ENCODE peak calls at places on chromosomes 12 and 14, in eight cellular contexts. O, S, H, T, M, U, V and B are unnamed samples.

GRCh38 chr14:56514663-56515371 is 64.8 kb upstream of the TMEM260 start:
- DNase-seq in O (no peak), S (peak; percentile 45), H (no peak), T (no peak), M (no peak), U (no peak), V (no peak), B (no peak)

GRCh38 chr12:6222009-6222702 is 22.0 kb downstream of the CD9 start:
- DNase-seq in O (peak; percentile 79), S (no peak), H (no peak), T (peak; percentile 59), M (peak; percentile 70), U (peak; percentile 65), V (no peak), B (no peak)

GRCh38 chr12:48454675-48455074 is 17.7 kb upstream of the ANP32D start:
- DNase-seq in O (no peak), S (peak; percentile 8), H (no peak), T (no peak), M (no peak), U (no peak), V (no peak), B (no peak)

GRCh38 chr14:30375280-30375892 is 183.6 kb upstream of the G2E3 start:
- DNase-seq in O (peak; percentile 84), S (peak; percentile 47), H (peak; percentile 70), T (no peak), M (peak; percentile 57), U (no peak), V (no peak), B (peak; percentile 13)

GRCh38 chr12:67355428-67356385 is 86.5 kb downstream of the CAND1 start:
- DNase-seq in O (no peak), S (peak; percentile 69), H (no peak), T (no peak), M (no peak), U (no peak), V (no peak), B (no peak)

GRCh38 chr12:109719123-109720022 is 5.7 kb downstream of the FAM222A start:
- DNase-seq in O (peak; percentile 81), S (peak; percentile 5), H (peak; percentile 79), T (no peak), M (no peak), U (no peak), V (no peak), B (no peak)

GRCh38 chr12:57456145-57456700 is 1.1 kb downstream of the INHBE start:
- DNase-seq in O (no peak), S (peak; percentile 44), H (peak; percentile 92), T (no peak), M (no peak), U (no peak), V (no peak), B (no peak)

GRCh38 chr12:94027561-94027960 is 120.8 kb upstream of the PLXNC1 start:
- DNase-seq in O (no peak), S (no peak), H (no peak), T (no peak), M (no peak), U (no peak), V (no peak), B (no peak)

GRCh38 chr12:75816892-75817291 is 214.7 kb downstream of the PHLDA1 start:
- DNase-seq in O (no peak), S (peak; percentile 79), H (no peak), T (no peak), M (no peak), U (no peak), V (no peak), B (no peak)

GRCh38 chr12:31234955-31235867 is 90.7 kb downstream of the SINHCAF start:
- DNase-seq in O (peak; percentile 70), S (peak; percentile 31), H (peak; percentile 80), T (no peak), M (peak; percentile 56), U (no peak), V (no peak), B (no peak)

GRCh38 chr12:125079943-125080645 is 14.9 kb downstream of the AACS start:
- DNase-seq in O (no peak), S (no peak), H (no peak), T (no peak), M (no peak), U (no peak), V (peak; percentile 67), B (no peak)

GRCh38 chr12:109827566-109828550 is 5.3 kb downstream of the TRPV4 start:
- DNase-seq in O (peak; percentile 79), S (no peak), H (no peak), T (no peak), M (peak; percentile 38), U (peak; percentile 79), V (peak; percentile 85), B (no peak)

GRCh38 chr12:94150483-94151225 is 2.3 kb downstream of the PLXNC1 start:
- DNase-seq in O (peak; percentile 59), S (no peak), H (peak; percentile 61), T (no peak), M (peak; percentile 31), U (no peak), V (peak; percentile 71), B (peak; percentile 29)

GRCh38 chr12:46367351-46368029 is 5.1 kb downstream of the SLC38A2 start:
- DNase-seq in O (no peak), S (no peak), H (no peak), T (no peak), M (no peak), U (no peak), V (no peak), B (no peak)

GRCh38 chr14:99803803-99804202 is 10.6 kb downstream of the EML1 start:
- DNase-seq in O (no peak), S (no peak), H (no peak), T (peak; percentile 15), M (no peak), U (no peak), V (no peak), B (no peak)

GRCh38 chr14:60215520-60216195 is 33.4 kb upstream of the PPM1A start:
- DNase-seq in O (no peak), S (no peak), H (no peak), T (no peak), M (no peak), U (no peak), V (no peak), B (peak; percentile 38)

GRCh38 chr14:60266021-60266937 is 17.3 kb downstream of the PPM1A start:
- DNase-seq in O (no peak), S (no peak), H (no peak), T (no peak), M (no peak), U (no peak), V (no peak), B (no peak)

GRCh38 chr12:112584266-112584722 is 165.5 kb downstream of the PTPN11 start:
- DNase-seq in O (no peak), S (no peak), H (peak; percentile 88), T (no peak), M (no peak), U (no peak), V (no peak), B (no peak)

GRCh38 chr12:101256271-101256670 is 23.6 kb upstream of the UTP20 start:
- DNase-seq in O (no peak), S (no peak), H (no peak), T (no peak), M (no peak), U (no peak), V (no peak), B (no peak)

GRCh38 chr12:7934560-7935463 is 1.2 kb downstream of the SLC2A3 start:
- DNase-seq in O (no peak), S (no peak), H (no peak), T (no peak), M (no peak), U (no peak), V (no peak), B (no peak)

GRCh38 chr12:7935464-7935772 is 569 bp downstream of the SLC2A3 start:
- DNase-seq in O (no peak), S (no peak), H (no peak), T (no peak), M (no peak), U (no peak), V (no peak), B (no peak)

GRCh38 chr12:7937867-7938506 is 2.0 kb upstream of the SLC2A3 start:
- DNase-seq in O (no peak), S (no peak), H (no peak), T (no peak), M (no peak), U (no peak), V (no peak), B (no peak)

GRCh38 chr12:7934153-7934552 is 1.8 kb downstream of the SLC2A3 start:
- DNase-seq in O (no peak), S (no peak), H (no peak), T (no peak), M (no peak), U (no peak), V (no peak), B (no peak)

GRCh38 chr12:7935773-7936581 is at the start of gene SLC2A3:
- DNase-seq in O (peak; percentile 81), S (peak; percentile 92), H (peak; percentile 88), T (no peak), M (peak; percentile 32), U (peak; percentile 75), V (no peak), B (peak; percentile 73)
- H3K27ac ChIP-seq in O (peak within 1 kb of the TSS; percentile 72), S (peak within 1 kb of the TSS; percentile 84), H (peak within 1 kb of the TSS; percentile 15), T (no peak within 1 kb of the TSS), M (peak within 1 kb of the TSS; percentile 81), U (peak within 1 kb of the TSS; percentile 69), V (peak within 1 kb of the TSS; percentile 86), B (peak within 1 kb of the TSS; percentile 88)

DNA sequence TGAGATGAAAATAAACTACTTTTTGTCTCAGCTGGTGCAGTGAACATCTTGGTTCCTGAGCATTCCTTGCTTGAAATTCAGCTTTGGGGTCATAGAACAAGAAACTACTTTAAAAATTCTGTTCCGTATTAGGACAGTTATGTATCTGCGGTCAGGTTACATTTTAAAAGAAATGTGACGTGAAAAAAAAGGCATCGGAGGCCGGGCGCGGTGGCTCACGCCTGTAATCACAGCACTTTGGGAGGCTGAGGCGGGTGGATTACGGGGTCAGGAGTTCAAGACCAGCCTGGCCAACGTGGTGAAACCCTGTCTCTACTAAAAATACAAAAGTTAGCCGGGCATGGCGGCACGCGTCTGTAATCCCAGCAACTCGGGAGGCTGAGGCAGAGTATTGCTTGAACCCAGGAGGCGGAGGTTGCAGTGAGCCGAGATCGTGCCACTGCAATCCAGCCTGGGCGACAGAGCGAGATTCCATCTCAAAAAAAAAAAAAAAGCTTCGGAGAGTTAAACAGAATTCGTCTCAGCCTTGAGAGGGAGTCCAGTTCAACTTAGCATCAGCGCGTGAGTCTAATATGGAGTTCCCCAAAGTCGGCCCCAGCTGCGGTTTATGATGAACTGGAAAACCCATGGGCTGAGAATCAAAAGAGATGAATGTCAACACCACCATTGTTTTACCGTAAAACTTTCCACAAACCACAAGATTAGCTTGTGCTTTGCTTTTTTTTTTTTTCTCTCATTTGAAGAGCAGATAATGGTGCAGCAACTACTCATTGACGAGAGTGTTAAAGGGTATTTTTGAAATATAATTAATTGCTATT is 2.1 kb upstream of the SLC2A13 start:
- DNase-seq in O (peak; percentile 52), S (no peak), H (no peak), T (no peak), M (no peak), U (no peak), V (no peak), B (no peak)
- TF ChIP-seq CTCF in O (no peak), S (no peak), H (peak; percentile 6), T (peak; percentile 67), M (no peak), U (no peak), V (no peak), B (no peak)

GRCh38 chr14:103393078-103393477 is 7.9 kb downstream of the MARK3 start:
- DNase-seq in O (no peak), S (no peak), H (no peak), T (no peak), M (peak; percentile 39), U (no peak), V (no peak), B (no peak)
- H3K4me1 ChIP-seq in O (peaks cover 79% of the 10 kb centered on the region), S (peaks cover 18% of the 10 kb centered on the region), H (no peaks in the 10 kb centered on the region), T (peaks cover 44% of the 10 kb centered on the region), M (peaks cover 91% of the 10 kb centered on the region), U (peaks cover 60% of the 10 kb centered on the region), V (peaks cover 89% of the 10 kb centered on the region), B (peaks cover 6% of the 10 kb centered on the region)

GRCh38 chr14:93861846-93862641 is 65.1 kb upstream of the FAM181A start:
- DNase-seq in O (no peak), S (no peak), H (no peak), T (no peak), M (no peak), U (no peak), V (no peak), B (no peak)
- H3K27ac ChIP-seq in O (no peak overlapping the region), S (no peak overlapping the region), H (no peak overlapping the region), T (no peak overlapping the region), M (peak overlapping the region; percentile 18), U (no peak overlapping the region), V (no peak overlapping the region), B (no peak overlapping the region)